ENCODE peak calls at places on chromosomes 6 and 20, in six cellular contexts. I is NCI-H510A, D is cardiac fibroblast, X is retinal pigment epithelial cell, E is NCI-H1105, T is SW 1271. B is an unnamed sample.

GRCh38 chr20:23629542-23630391 is 8.0 kb downstream of the CST3 start:
- DNase-seq in I (no peak), D (no peak), X (no peak), E (no peak), T (no peak), B (no peak)

GRCh38 chr6:99434702-99435530 is 9.8 kb upstream of the PNISR start:
- DNase-seq in I (no peak), D (peak), X (no peak), E (peak), T (no peak), B (no peak)

GRCh38 chr6:97677626-97678025 is 394.6 kb upstream of the MMS22L start:
- DNase-seq in I (no peak), D (no peak), X (no peak), E (no peak), T (no peak), B (no peak)

GRCh38 chr20:41697861-41698559 is 79.8 kb upstream of the CHD6 start:
- DNase-seq in I (no peak), D (peak), X (no peak), E (peak), T (no peak), B (no peak)

GRCh38 chr20:17227199-17227535 is 327 bp downstream of the PCSK2 start:
- DNase-seq in I (no peak), D (no peak), X (no peak), E (peak), T (no peak), B (peak)

GRCh38 chr6:22236626-22237414 is 60.0 kb downstream of the PRL start:
- DNase-seq in I (no peak), D (peak), X (no peak), E (no peak), T (no peak), B (no peak)

GRCh38 chr6:34154668-34155447 is 9.0 kb upstream of the GRM4 start:
- DNase-seq in I (peak), D (peak), X (no peak), E (peak), T (no peak), B (peak)

GRCh38 chr6:144585217-144585814 is 300.2 kb downstream of the UTRN start:
- DNase-seq in I (no peak), D (peak), X (no peak), E (peak), T (no peak), B (no peak)

GRCh38 chr6:14975124-14975815 is 270.6 kb upstream of the JARID2 start:
- DNase-seq in I (no peak), D (peak), X (no peak), E (no peak), T (no peak), B (no peak)

GRCh38 chr20:44861547-44862006 is 23.9 kb upstream of the YWHAB start:
- DNase-seq in I (no peak), D (peak), X (no peak), E (no peak), T (no peak), B (no peak)

GRCh38 chr6:114346451-114346850 is 3.6 kb upstream of the HS3ST5 start:
- DNase-seq in I (no peak), D (no peak), X (no peak), E (no peak), T (no peak), B (no peak)

GRCh38 chr6:157020398-157021266 is 243.5 kb downstream of the ARID1B start:
- DNase-seq in I (peak), D (peak), X (no peak), E (peak), T (peak), B (no peak)

GRCh38 chr6:129444683-129445082 is 265.3 kb downstream of the ARHGAP18 start:
- DNase-seq in I (no peak), D (no peak), X (no peak), E (no peak), T (no peak), B (no peak)

GRCh38 chr20:2873747-2874041 is 413 bp downstream of the PTPRA start:
- DNase-seq in I (no peak), D (peak), X (no peak), E (no peak), T (no peak), B (peak)

GRCh38 chr6:162683135-162683534 is 44.4 kb downstream of the PRKN start:
- DNase-seq in I (no peak), D (no peak), X (no peak), E (no peak), T (no peak), B (no peak)

GRCh38 chr6:18323935-18324707 is 59.8 kb upstream of the DEK start:
- DNase-seq in I (no peak), D (peak), X (no peak), E (peak), T (no peak), B (no peak)

GRCh38 chr6:149499066-149499465 is 14.3 kb upstream of the ZC3H12D start:
- DNase-seq in I (no peak), D (peak), X (peak), E (peak), T (no peak), B (no peak)

GRCh38 chr6:119076173-119076965 is 2.1 kb downstream of the FAM184A start:
- DNase-seq in I (peak), D (no peak), X (no peak), E (no peak), T (no peak), B (no peak)

GRCh38 chr20:22368235-22368634 is 216.1 kb downstream of the FOXA2 start:
- DNase-seq in I (no peak), D (no peak), X (no peak), E (no peak), T (no peak), B (no peak)

GRCh38 chr20:47468290-47469050 is 33.2 kb upstream of the NCOA3 start:
- DNase-seq in I (no peak), D (no peak), X (no peak), E (no peak), T (no peak), B (no peak)

GRCh38 chr6:61809004-61809595 is 476.9 kb downstream of the KHDRBS2 start:
- DNase-seq in I (no peak), D (peak), X (no peak), E (peak), T (no peak), B (peak)

GRCh38 chr6:62265906-62266305 is 20.1 kb downstream of the KHDRBS2 start:
- DNase-seq in I (no peak), D (no peak), X (no peak), E (no peak), T (no peak), B (no peak)

GRCh38 chr6:46305833-46306232 is 135.1 kb upstream of the ENPP5 start:
- DNase-seq in I (no peak), D (no peak), X (no peak), E (no peak), T (no peak), B (no peak)

GRCh38 chr6:12577124-12577845 is 139.3 kb upstream of the PHACTR1 start:
- DNase-seq in I (no peak), D (peak), X (peak), E (no peak), T (no peak), B (no peak)

GRCh38 chr6:106572875-106573575 is 56.3 kb downstream of the RTN4IP1 start:
- DNase-seq in I (no peak), D (no peak), X (no peak), E (no peak), T (no peak), B (no peak)

GRCh38 chr6:118645395-118645794 is 6.0 kb downstream of the CEP85L start:
- DNase-seq in I (no peak), D (no peak), X (no peak), E (no peak), T (no peak), B (no peak)

B was measured in nucleus accumbens.